ENCODE peak calls at places on chromosomes 11 and 22, in four cellular contexts. F, L, U and K are unnamed samples. For H3K4me1, H3K9me2 and H4K20me1, the result is how much of the 10 kb centered on the place peaks cover.

GRCh38 chr11:121213568-121213893 is 79.0 kb upstream of the SC5D start:
- DNase-seq in L (no peak), U (no peak), F (no peak), K (no peak)

GRCh38 chr22:27518583-27519437 is 282.7 kb downstream of the MN1 start:
- DNase-seq in L (peak), U (no peak), F (no peak), K (no peak)

GRCh38 chr22:19882446-19883381 is 28.0 kb upstream of the GNB1L start:
- DNase-seq in L (no peak), F (no peak), U (no peak), K (no peak)

GRCh38 chr11:1563697-1564534 is 8.2 kb downstream of the DUSP8 start:
- DNase-seq in F (no peak), U (no peak), L (no peak), K (no peak)

GRCh38 chr22:47283616-47284270 is 521.3 kb downstream of the TBC1D22A start:
- DNase-seq in F (no peak), L (no peak), U (no peak), K (no peak)

GRCh38 chr11:23336961-23337360 is 476.7 kb upstream of the CCDC179 start:
- DNase-seq in L (no peak), F (no peak), U (no peak), K (no peak)

GRCh38 chr11:57205046-57205671 is 23.4 kb downstream of the LRRC55 start:
- DNase-seq in F (peak), L (peak), U (peak), K (peak)

GRCh38 chr22:49833340-49834007 is 5.8 kb upstream of the BRD1 start:
- DNase-seq in U (peak), F (peak), L (no peak), K (peak)

GRCh38 chr11:33530824-33531223 is 169.8 kb downstream of the C11orf91 start:
- DNase-seq in U (peak), F (no peak), L (no peak), K (no peak)

GRCh38 chr22:19109198-19110063 is 12.8 kb downstream of the DGCR2 start:
- DNase-seq in U (no peak), L (no peak), F (peak), K (peak)

GRCh38 chr11:112631333-112631732 is 329.9 kb upstream of the NCAM1 start:
- DNase-seq in F (no peak), U (no peak), L (no peak), K (no peak)

GRCh38 chr11:11577246-11577855 is 44.5 kb downstream of the GALNT18 start:
- DNase-seq in U (peak), F (no peak), L (no peak), K (no peak)

GRCh38 chr11:9616858-9617257 is 43.4 kb downstream of the WEE1 start:
- DNase-seq in F (no peak), L (no peak), U (no peak), K (no peak)

GRCh38 chr11:128400382-128401203 is 186.8 kb downstream of the ETS1 start:
- DNase-seq in U (no peak), L (no peak), F (no peak), K (peak)

GRCh38 chr11:48001438-48002021 is 21.2 kb downstream of the PTPRJ start:
- DNase-seq in L (no peak), U (no peak), F (no peak), K (no peak)

GRCh38 chr22:49601614-49602321 is 225.9 kb downstream of the BRD1 start:
- DNase-seq in F (no peak), U (no peak), L (no peak), K (no peak)

GRCh38 chr22:50526849-50527801 is 1.7 kb upstream of the SCO2 start:
- DNase-seq in F (peak), U (peak), L (peak), K (no peak)

GRCh38 chr11:93054881-93055280 is 85.4 kb downstream of the MTNR1B start:
- DNase-seq in U (peak), L (no peak), F (peak), K (peak)

GRCh38 chr11:94910779-94911178 is 62.6 kb downstream of the CWC15 start:
- DNase-seq in U (no peak), F (no peak), L (no peak), K (peak)

GRCh38 chr11:83115551-83115950 is 41.4 kb upstream of the PCF11 start:
- DNase-seq in L (peak), F (no peak), U (no peak), K (no peak)

GRCh38 chr11:35709386-35709785 is 46.8 kb downstream of the TRIM44 start:
- DNase-seq in L (no peak), F (no peak), U (no peak), K (no peak)

GRCh38 chr11:17547051-17547577 is at the start of gene OTOG:
- DNase-seq in F (peak), L (peak), U (peak), K (no peak)

GRCh38 chr11:16610738-16611388 is 127.6 kb upstream of the C11orf58 start:
- DNase-seq in F (no peak), L (peak), U (no peak), K (peak)

GRCh38 chr11:45264839-45265515 is 21.2 kb downstream of the SYT13 start:
- DNase-seq in L (no peak), U (peak), F (no peak), K (peak)

GRCh38 chr11:115581871-115582639 is 77.8 kb upstream of the CADM1 start:
- DNase-seq in F (no peak), U (no peak), L (peak), K (peak)

GRCh38 chr11:134741453-134742227 is 329.6 kb upstream of the B3GAT1 start:
- DNase-seq in F (no peak), L (no peak), U (no peak), K (peak)

GRCh38 chr22:49847751-49848689 is 5.6 kb upstream of the ZBED4 start:
- DNase-seq in F (no peak), U (no peak), L (peak), K (no peak)

GRCh38 chr11:8766043-8766992 is 83.7 kb downstream of the RPL27A start:
- DNase-seq in F (no peak), U (no peak), L (peak), K (no peak)

GRCh38 chr11:122025757-122026156 is 90.3 kb downstream of the BLID start:
- DNase-seq in L (peak), F (peak), U (no peak), K (no peak)

GRCh38 chr11:76849376-76849775 is 11.3 kb upstream of the ACER3 start:
- DNase-seq in F (no peak), L (no peak), U (no peak), K (no peak)

GRCh38 chr11:60950933-60951610 is 904 bp downstream of the SLC15A3 start:
- DNase-seq in F (no peak), U (no peak), L (peak), K (peak)

GRCh38 chr11:122421684-122422083 is 233.8 kb upstream of the UBASH3B start:
- DNase-seq in U (no peak), F (no peak), L (no peak), K (no peak)

GRCh38 chr11:81840375-81840774 is 893.3 kb downstream of the FAM181B start:
- DNase-seq in F (no peak), U (no peak), L (no peak), K (no peak)
- H3K4me1 ChIP-seq in F (under half), U (under half), L (under half), K (under half)

GRCh38 chr22:30855266-30855665 is 113.3 kb downstream of the MORC2 start:
- DNase-seq in L (no peak), U (no peak), F (no peak), K (no peak)

GRCh38 chr22:30855677-30856518 is 112.7 kb downstream of the MORC2 start:
- DNase-seq in L (no peak), U (no peak), F (no peak), K (no peak)

GRCh38 chr22:30857791-30858190 is 110.8 kb downstream of the MORC2 start:
- DNase-seq in U (no peak), L (no peak), F (no peak), K (no peak)

GRCh38 chr22:30857103-30857502 is 111.5 kb downstream of the MORC2 start:
- DNase-seq in F (no peak), U (no peak), L (no peak), K (peak)

DNA sequence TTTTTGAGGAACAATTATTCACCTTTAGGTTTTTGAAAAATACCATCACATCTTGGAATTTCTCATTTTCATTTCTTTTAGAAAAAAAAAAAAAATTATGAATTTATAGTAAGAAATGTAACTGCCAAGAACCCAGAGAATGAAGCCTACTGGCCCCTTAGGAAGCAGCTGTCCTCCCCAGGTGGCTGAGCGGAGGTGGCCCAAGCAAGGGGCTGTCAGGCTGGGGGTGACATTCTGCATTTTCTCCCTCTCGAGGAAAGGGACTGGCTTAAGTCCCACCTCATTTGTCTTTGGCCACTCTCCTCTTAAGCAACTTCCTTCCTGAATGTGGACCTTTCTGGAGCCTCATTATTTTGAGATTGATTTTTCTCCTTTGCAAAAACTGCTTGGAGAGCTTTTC is 111.9 kb downstream of the MORC2 start:
- DNase-seq in U (no peak), F (no peak), L (no peak), K (no peak)
- H3K9me2 ChIP-seq in U (under half), F (under half), L (under half), K (under half)

GRCh38 chr11:72711141-72711540 is 36.9 kb upstream of the PDE2A start:
- DNase-seq in F (no peak), U (no peak), L (no peak), K (no peak)
- H4K20me1 ChIP-seq in F (under half), U (under half), L (under half), K (under half)

GRCh38 chr22:39232246-39232645 is 12.5 kb downstream of the PDGFB start:
- DNase-seq in L (no peak), F (no peak), U (no peak), K (no peak)

GRCh38 chr22:39231197-39231950 is 13.4 kb downstream of the PDGFB start:
- DNase-seq in L (no peak), F (no peak), U (no peak), K (no peak)

GRCh38 chr22:39233736-39234120 is 11.1 kb downstream of the PDGFB start:
- DNase-seq in U (no peak), F (no peak), L (no peak), K (no peak)

GRCh38 chr22:39234157-39234793 is 10.5 kb downstream of the PDGFB start:
- DNase-seq in F (no peak), U (no peak), L (no peak), K (no peak)

GRCh38 chr22:39232806-39233735 is 11.7 kb downstream of the PDGFB start:
- DNase-seq in U (no peak), F (no peak), L (no peak), K (no peak)
- H3K4me1 ChIP-seq in U (under half), F (under half), L (under half), K (under half)

GRCh38 chr11:125257185-125257584 is 92.6 kb downstream of the PKNOX2 start:
- DNase-seq in F (peak), L (peak), U (peak), K (no peak)

GRCh38 chr11:125251956-125252355 is 87.4 kb downstream of the PKNOX2 start:
- DNase-seq in F (no peak), U (no peak), L (no peak), K (no peak)

GRCh38 chr11:125253289-125253688 is 88.7 kb downstream of the PKNOX2 start:
- DNase-seq in F (no peak), U (no peak), L (no peak), K (no peak)

GRCh38 chr11:125256471-125257010 is 92.0 kb downstream of the PKNOX2 start:
- DNase-seq in L (no peak), F (peak), U (no peak), K (no peak)

GRCh38 chr11:125253795-125254525 is 89.4 kb downstream of the PKNOX2 start:
- DNase-seq in F (no peak), U (no peak), L (no peak), K (no peak)
- H3K9me2 ChIP-seq in F (under half), U (under half), L (under half), K (under half)

GRCh38 chr22:38867496-38868285 is 4.3 kb downstream of the CBX6 start:
- DNase-seq in L (no peak), F (no peak), U (no peak), K (peak)
- H4K20me1 ChIP-seq in L (under half), F (under half), U (under half), K (half or more)

GRCh38 chr22:43148581-43148980 is 2.8 kb upstream of the TSPO start:
- DNase-seq in F (no peak), L (no peak), U (no peak), K (no peak)

GRCh38 chr22:43152355-43153071 is 1.2 kb downstream of the TSPO start:
- DNase-seq in U (peak), F (peak), L (no peak), K (peak)

GRCh38 chr22:43151251-43152000 is at the start of gene TSPO:
- DNase-seq in F (peak), L (peak), U (peak), K (peak)

GRCh38 chr22:43152001-43152354 is 619 bp downstream of the TSPO start:
- DNase-seq in U (no peak), L (peak), F (peak), K (no peak)

DNA sequence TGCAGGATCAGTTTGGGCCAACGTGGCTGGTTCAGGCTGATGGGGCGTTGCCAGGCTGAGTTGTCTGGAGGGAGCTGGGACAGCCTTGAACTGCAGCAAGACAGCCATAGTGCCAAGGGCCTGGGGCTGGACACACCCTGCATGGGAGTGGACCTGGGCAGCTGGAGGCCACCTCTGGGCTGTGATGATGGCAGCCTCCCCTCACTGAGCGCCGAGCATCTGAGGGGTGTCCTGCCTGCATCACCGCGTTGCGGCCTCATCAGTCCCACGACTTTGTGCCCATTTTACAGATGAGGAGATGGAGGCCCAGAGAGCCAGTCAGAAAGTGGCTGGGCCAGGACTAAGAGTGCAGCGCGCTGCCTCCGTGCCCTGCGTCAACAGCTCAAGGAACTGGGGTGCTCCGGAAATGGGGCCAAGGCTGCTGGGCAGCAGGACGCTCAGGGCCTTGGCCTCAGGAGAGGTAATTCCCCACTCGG is 590 bp upstream of the TSPO start:
- DNase-seq in U (no peak), F (no peak), L (no peak), K (no peak)
- H3K4me1 ChIP-seq in U (under half), F (under half), L (under half), K (under half)

GRCh38 chr11:67541198-67541597 is 18.0 kb upstream of the CABP2 start:
- DNase-seq in U (no peak), L (no peak), F (no peak), K (no peak)
- H3K9me2 ChIP-seq in U (under half), L (under half), F (under half), K (under half)

GRCh38 chr11:132206993-132207392 is 836.6 kb downstream of the NTM start:
- DNase-seq in F (no peak), U (no peak), L (no peak), K (no peak)

GRCh38 chr11:132200303-132200936 is 830.0 kb downstream of the NTM start:
- DNase-seq in L (no peak), F (no peak), U (no peak), K (no peak)

GRCh38 chr11:132205006-132205405 is 834.6 kb downstream of the NTM start:
- DNase-seq in L (no peak), F (no peak), U (no peak), K (no peak)

GRCh38 chr11:132202621-132203020 is 832.2 kb downstream of the NTM start:
- DNase-seq in L (no peak), U (no peak), F (no peak), K (no peak)

GRCh38 chr11:132205496-132205895 is 835.1 kb downstream of the NTM start:
- DNase-seq in L (no peak), F (no peak), U (no peak), K (no peak)
- H4K20me1 ChIP-seq in L (under half), F (under half), U (under half), K (under half)